ENCODE peak calls at places on chromosomes 6 and 20, in six cellular contexts. One of them, this sample, is unnamed.

GRCh38 chr20:35823147-35823546 is 51.3 kb downstream of the PHF20 start:
- DNase-seq in HepG2: no peak
- DNase-seq in K562: peak
- DNase-seq in WTC11: no peak
- DNase-seq in A549: no peak
- DNase-seq in SK-N-SH: no peak
- DNase-seq in this sample: no peak

GRCh38 chr6:37482356-37483292 is 17.1 kb downstream of the CCDC167 start:
- DNase-seq in SK-N-SH: no peak
- DNase-seq in K562: no peak
- DNase-seq in HepG2: no peak
- DNase-seq in A549: no peak
- DNase-seq in WTC11: no peak
- DNase-seq in this sample: no peak

GRCh38 chr20:51541189-51542032 is 1.1 kb downstream of the NFATC2 start:
- DNase-seq in WTC11: peak
- DNase-seq in SK-N-SH: no peak
- DNase-seq in K562: peak
- DNase-seq in A549: no peak
- DNase-seq in HepG2: peak
- DNase-seq in this sample: peak

GRCh38 chr6:107982511-107982910 is 24.5 kb upstream of the SEC63 start:
- DNase-seq in K562: no peak
- DNase-seq in SK-N-SH: no peak
- DNase-seq in HepG2: no peak
- DNase-seq in A549: no peak
- DNase-seq in WTC11: no peak
- DNase-seq in this sample: no peak

GRCh38 chr20:57397693-57398108 is 6.5 kb downstream of the RBM38 start:
- DNase-seq in WTC11: no peak
- DNase-seq in A549: no peak
- DNase-seq in K562: no peak
- DNase-seq in HepG2: no peak
- DNase-seq in SK-N-SH: no peak
- DNase-seq in this sample: no peak

GRCh38 chr6:86615299-86615698 is 322.0 kb upstream of the HTR1E start:
- DNase-seq in HepG2: no peak
- DNase-seq in K562: no peak
- DNase-seq in WTC11: no peak
- DNase-seq in SK-N-SH: no peak
- DNase-seq in A549: no peak
- DNase-seq in this sample: no peak

GRCh38 chr20:57384953-57385761 is 6.0 kb upstream of the RBM38 start:
- DNase-seq in A549: no peak
- DNase-seq in HepG2: no peak
- DNase-seq in K562: no peak
- DNase-seq in SK-N-SH: no peak
- DNase-seq in WTC11: no peak
- DNase-seq in this sample: no peak

GRCh38 chr6:106324726-106325335 is 729 bp downstream of the ATG5 start:
- DNase-seq in HepG2: no peak
- DNase-seq in K562: no peak
- DNase-seq in A549: no peak
- DNase-seq in WTC11: no peak
- DNase-seq in SK-N-SH: no peak
- DNase-seq in this sample: peak

GRCh38 chr20:8627386-8628030 is 441.4 kb upstream of the PLCB4 start:
- DNase-seq in SK-N-SH: no peak
- DNase-seq in A549: no peak
- DNase-seq in HepG2: no peak
- DNase-seq in WTC11: no peak
- DNase-seq in K562: no peak
- DNase-seq in this sample: peak

GRCh38 chr20:61477366-61477966 is 225.4 kb downstream of the CDH4 start:
- DNase-seq in A549: no peak
- DNase-seq in WTC11: no peak
- DNase-seq in HepG2: no peak
- DNase-seq in K562: no peak
- DNase-seq in SK-N-SH: no peak
- DNase-seq in this sample: no peak

GRCh38 chr20:49750611-49751396 is 37.1 kb upstream of the B4GALT5 start:
- DNase-seq in WTC11: no peak
- DNase-seq in HepG2: no peak
- DNase-seq in K562: no peak
- DNase-seq in SK-N-SH: no peak
- DNase-seq in A549: no peak
- DNase-seq in this sample: no peak

GRCh38 chr20:47561175-47561574 is 59.5 kb downstream of the NCOA3 start:
- DNase-seq in K562: no peak
- DNase-seq in HepG2: no peak
- DNase-seq in SK-N-SH: no peak
- DNase-seq in A549: peak
- DNase-seq in WTC11: no peak
- DNase-seq in this sample: peak

GRCh38 chr6:88119769-88120168 is 46.4 kb downstream of the CNR1 start:
- DNase-seq in A549: no peak
- DNase-seq in HepG2: peak
- DNase-seq in WTC11: no peak
- DNase-seq in K562: no peak
- DNase-seq in SK-N-SH: no peak
- DNase-seq in this sample: no peak

GRCh38 chr6:2157441-2158127 is 87.8 kb downstream of the GMDS start:
- DNase-seq in A549: no peak
- DNase-seq in SK-N-SH: no peak
- DNase-seq in HepG2: peak
- DNase-seq in WTC11: no peak
- DNase-seq in K562: no peak
- DNase-seq in this sample: peak

GRCh38 chr20:53865905-53866786 is 204.2 kb downstream of the BCAS1 start:
- DNase-seq in K562: no peak
- DNase-seq in WTC11: peak
- DNase-seq in HepG2: peak
- DNase-seq in SK-N-SH: peak
- DNase-seq in A549: peak
- DNase-seq in this sample: peak

GRCh38 chr6:77463881-77464867 is 883 bp upstream of the HTR1B start:
- DNase-seq in HepG2: no peak
- DNase-seq in SK-N-SH: no peak
- DNase-seq in WTC11: peak
- DNase-seq in A549: peak
- DNase-seq in K562: no peak
- DNase-seq in this sample: no peak

GRCh38 chr20:23212482-23212881 is 126.4 kb upstream of the CD93 start:
- DNase-seq in SK-N-SH: no peak
- DNase-seq in A549: no peak
- DNase-seq in HepG2: no peak
- DNase-seq in WTC11: no peak
- DNase-seq in K562: no peak
- DNase-seq in this sample: no peak

GRCh38 chr6:125094563-125094962 is 59.0 kb upstream of the TPD52L1 start:
- DNase-seq in A549: no peak
- DNase-seq in HepG2: no peak
- DNase-seq in K562: no peak
- DNase-seq in SK-N-SH: no peak
- DNase-seq in WTC11: no peak
- DNase-seq in this sample: peak

GRCh38 chr6:21992178-21992967 is 304.5 kb downstream of the PRL start:
- DNase-seq in HepG2: no peak
- DNase-seq in A549: no peak
- DNase-seq in WTC11: no peak
- DNase-seq in K562: no peak
- DNase-seq in SK-N-SH: no peak
- DNase-seq in this sample: peak

GRCh38 chr6:113447088-113447831 is 409.9 kb upstream of the MARCKS start:
- DNase-seq in WTC11: no peak
- DNase-seq in HepG2: no peak
- DNase-seq in A549: peak
- DNase-seq in K562: no peak
- DNase-seq in SK-N-SH: no peak
- DNase-seq in this sample: peak

GRCh38 chr6:107536183-107536582 is 46.3 kb downstream of the SOBP start:
- DNase-seq in HepG2: no peak
- DNase-seq in WTC11: no peak
- DNase-seq in A549: no peak
- DNase-seq in SK-N-SH: no peak
- DNase-seq in K562: no peak
- DNase-seq in this sample: no peak

GRCh38 chr6:170031096-170031471 is 259.8 kb downstream of the DLL1 start:
- DNase-seq in A549: no peak
- DNase-seq in K562: no peak
- DNase-seq in HepG2: no peak
- DNase-seq in WTC11: peak
- DNase-seq in SK-N-SH: no peak
- DNase-seq in this sample: no peak

GRCh38 chr6:27672113-27672799 is 199.4 kb upstream of the ZNF184 start:
- DNase-seq in HepG2: peak
- DNase-seq in WTC11: peak
- DNase-seq in SK-N-SH: no peak
- DNase-seq in K562: peak
- DNase-seq in A549: peak
- DNase-seq in this sample: peak

GRCh38 chr6:12576389-12576788 is 140.2 kb upstream of the PHACTR1 start:
- DNase-seq in A549: no peak
- DNase-seq in WTC11: no peak
- DNase-seq in K562: no peak
- DNase-seq in SK-N-SH: no peak
- DNase-seq in HepG2: no peak
- DNase-seq in this sample: peak

GRCh38 chr6:137024172-137024990 is 20.4 kb downstream of the IL20RA start:
- DNase-seq in WTC11: no peak
- DNase-seq in K562: no peak
- DNase-seq in HepG2: no peak
- DNase-seq in SK-N-SH: no peak
- DNase-seq in A549: no peak
- DNase-seq in this sample: no peak

GRCh38 chr6:152368761-152369624 is 268.2 kb downstream of the SYNE1 start:
- DNase-seq in A549: no peak
- DNase-seq in WTC11: no peak
- DNase-seq in K562: no peak
- DNase-seq in SK-N-SH: no peak
- DNase-seq in HepG2: no peak
- DNase-seq in this sample: peak

GRCh38 chr6:43707269-43707668 is 19.7 kb upstream of the MRPS18A start:
- DNase-seq in WTC11: no peak
- DNase-seq in HepG2: no peak
- DNase-seq in A549: no peak
- DNase-seq in SK-N-SH: no peak
- DNase-seq in K562: no peak
- DNase-seq in this sample: no peak

GRCh38 chr6:43708857-43709653 is 21.5 kb upstream of the MRPS18A start:
- DNase-seq in SK-N-SH: no peak
- DNase-seq in A549: peak
- DNase-seq in HepG2: no peak
- DNase-seq in WTC11: no peak
- DNase-seq in K562: no peak
- DNase-seq in this sample: peak

GRCh38 chr6:43707767-43708166 is 20.2 kb upstream of the MRPS18A start:
- DNase-seq in WTC11: no peak
- DNase-seq in A549: no peak
- DNase-seq in SK-N-SH: no peak
- DNase-seq in HepG2: no peak
- DNase-seq in K562: no peak
- DNase-seq in this sample: no peak

GRCh38 chr6:43712590-43712989 is 25.0 kb upstream of the MRPS18A start:
- DNase-seq in SK-N-SH: no peak
- DNase-seq in WTC11: no peak
- DNase-seq in K562: no peak
- DNase-seq in A549: no peak
- DNase-seq in HepG2: no peak
- DNase-seq in this sample: no peak

GRCh38 chr6:43709654-43710303 is 22.2 kb upstream of the MRPS18A start:
- DNase-seq in HepG2: no peak
- DNase-seq in K562: no peak
- DNase-seq in WTC11: no peak
- DNase-seq in A549: no peak
- DNase-seq in SK-N-SH: no peak
- DNase-seq in this sample: no peak
- TF ChIP-seq USF2 in HepG2: no peak
- TF ChIP-seq USF2 in K562: no peak
- TF ChIP-seq USF2 in WTC11: no peak
- TF ChIP-seq USF2 in A549: no peak
- TF ChIP-seq USF2 in SK-N-SH: no peak
- TF ChIP-seq USF2 in this sample: no peak

DNA sequence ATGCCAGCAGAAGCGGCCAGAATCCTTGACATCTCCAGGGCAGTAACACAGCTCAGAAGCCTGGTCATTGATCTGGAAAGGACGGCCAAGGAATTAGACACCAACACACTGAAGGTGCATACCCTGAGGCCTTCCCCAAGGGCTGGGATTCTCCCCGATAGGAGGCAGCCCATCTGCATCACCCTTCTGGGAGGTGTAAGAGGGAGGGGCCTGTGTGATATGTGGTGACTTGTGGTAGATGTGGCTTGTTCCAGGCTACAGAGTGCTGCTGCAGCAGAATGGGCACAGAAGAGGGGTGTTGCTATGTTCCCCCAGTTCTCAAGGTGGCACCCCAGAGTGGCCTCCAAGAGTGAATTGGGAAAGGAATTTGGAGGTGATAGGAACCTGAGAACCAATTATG is 11.2 kb downstream of the TRIM40 start:
- DNase-seq in K562: no peak
- DNase-seq in WTC11: no peak
- DNase-seq in HepG2: no peak
- DNase-seq in SK-N-SH: no peak
- DNase-seq in A549: no peak
- DNase-seq in this sample: no peak
- TF ChIP-seq USF2 in K562: no peak
- TF ChIP-seq USF2 in WTC11: no peak
- TF ChIP-seq USF2 in HepG2: no peak
- TF ChIP-seq USF2 in SK-N-SH: no peak
- TF ChIP-seq USF2 in A549: no peak
- TF ChIP-seq USF2 in this sample: no peak

DNA sequence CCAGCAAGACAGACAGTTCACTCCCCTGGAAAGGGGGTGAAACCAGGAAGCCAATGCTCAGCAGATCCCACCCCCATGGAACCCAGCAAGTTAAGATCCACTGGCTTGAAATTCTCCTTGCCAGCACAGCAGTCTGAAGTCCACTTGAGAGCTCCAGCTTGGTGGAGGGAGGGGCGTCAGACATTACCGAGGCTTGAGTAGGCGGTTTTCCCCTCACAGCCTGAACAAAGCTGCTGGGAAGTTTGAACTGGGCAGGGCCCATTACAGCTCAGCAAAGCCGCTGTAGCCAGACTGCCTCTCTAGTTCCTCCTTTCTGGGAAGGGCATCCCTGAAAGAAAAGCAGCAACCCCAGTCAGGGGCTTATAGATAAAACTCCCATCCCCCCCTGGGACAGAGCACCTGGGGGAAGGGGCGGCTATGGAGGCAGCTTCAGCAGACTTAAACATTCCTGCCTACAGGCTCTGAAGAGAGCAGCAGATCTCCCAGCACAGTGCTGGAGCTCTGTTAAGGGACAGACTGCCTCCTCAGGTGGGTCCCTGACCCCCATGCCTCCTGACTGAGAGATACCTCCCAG is 325.3 kb downstream of the GJA1 start:
- DNase-seq in A549: no peak
- DNase-seq in SK-N-SH: no peak
- DNase-seq in HepG2: no peak
- DNase-seq in K562: no peak
- DNase-seq in WTC11: peak
- DNase-seq in this sample: no peak
- TF ChIP-seq USF2 in A549: no peak
- TF ChIP-seq USF2 in SK-N-SH: no peak
- TF ChIP-seq USF2 in HepG2: no peak
- TF ChIP-seq USF2 in K562: no peak
- TF ChIP-seq USF2 in WTC11: no peak
- TF ChIP-seq USF2 in this sample: no peak

GRCh38 chr6:10248378-10248843 is 166.5 kb downstream of the TFAP2A start:
- DNase-seq in A549: no peak
- DNase-seq in SK-N-SH: no peak
- DNase-seq in K562: no peak
- DNase-seq in WTC11: peak
- DNase-seq in HepG2: no peak
- DNase-seq in this sample: peak
- TF ChIP-seq USF2 in A549: no peak
- TF ChIP-seq USF2 in SK-N-SH: no peak
- TF ChIP-seq USF2 in K562: no peak
- TF ChIP-seq USF2 in WTC11: no peak
- TF ChIP-seq USF2 in HepG2: no peak
- TF ChIP-seq USF2 in this sample: no peak

This sample was measured in IMR-90.